ENCODE peak calls at places on chromosomes 6 and 20, in eight cellular contexts. K is fibroblast of mammary gland, M is HFF-Myc, J is fibroblast of lung, U is choroid plexus epithelial cell, B is BJ, R is astrocyte of the cerebellum, T is Peyer's patch. H is an unnamed sample.

GRCh38 chr20:48725589-48725991 is 102.2 kb downstream of the PREX1 start:
- DNase-seq in K (peak), M (no peak), J (peak), U (peak), B (no peak), R (no peak), T (no peak), H (no peak)

GRCh38 chr6:14280766-14281293 is 163.3 kb downstream of the CD83 start:
- DNase-seq in K (no peak), M (no peak), J (no peak), U (no peak), B (no peak), R (no peak), T (no peak), H (no peak)

GRCh38 chr20:48772183-48772976 is 55.4 kb downstream of the PREX1 start:
- DNase-seq in K (no peak), M (no peak), J (no peak), U (no peak), B (no peak), R (no peak), T (peak), H (peak)

GRCh38 chr6:170080169-170080827 is 210.6 kb downstream of the DLL1 start:
- DNase-seq in K (no peak), M (no peak), J (no peak), U (no peak), B (no peak), R (no peak), T (peak), H (peak)

GRCh38 chr6:26576929-26577719 is 19.6 kb upstream of the ABT1 start:
- DNase-seq in K (peak), M (peak), J (peak), U (peak), B (no peak), R (no peak), T (peak), H (no peak)

GRCh38 chr6:126661646-126662045 is 321.7 kb downstream of the CENPW start:
- DNase-seq in K (peak), M (no peak), J (peak), U (peak), B (peak), R (peak), T (no peak), H (no peak)

GRCh38 chr6:139154885-139155547 is 20.1 kb downstream of the HECA start:
- DNase-seq in K (no peak), M (no peak), J (no peak), U (no peak), B (no peak), R (no peak), T (no peak), H (no peak)

GRCh38 chr6:11537229-11538048 is at the start of gene TMEM170B:
- DNase-seq in K (peak), M (peak), J (peak), U (peak), B (peak), R (peak), T (peak), H (peak)

GRCh38 chr20:63735859-63736718 is at the start of gene LIME1:
- DNase-seq in K (no peak), M (no peak), J (no peak), U (no peak), B (no peak), R (no peak), T (peak), H (peak)

GRCh38 chr6:36730424-36731380 is 33.1 kb downstream of the RAB44 start:
- DNase-seq in K (no peak), M (no peak), J (no peak), U (no peak), B (no peak), R (no peak), T (no peak), H (no peak)

GRCh38 chr20:42701948-42702347 is 487.8 kb downstream of the PTPRT start:
- DNase-seq in K (no peak), M (no peak), J (no peak), U (no peak), B (no peak), R (no peak), T (no peak), H (no peak)

GRCh38 chr6:30493643-30494250 is 4.4 kb downstream of the HLA-E start:
- DNase-seq in K (no peak), M (no peak), J (no peak), U (no peak), B (no peak), R (no peak), T (no peak), H (no peak)

DNA sequence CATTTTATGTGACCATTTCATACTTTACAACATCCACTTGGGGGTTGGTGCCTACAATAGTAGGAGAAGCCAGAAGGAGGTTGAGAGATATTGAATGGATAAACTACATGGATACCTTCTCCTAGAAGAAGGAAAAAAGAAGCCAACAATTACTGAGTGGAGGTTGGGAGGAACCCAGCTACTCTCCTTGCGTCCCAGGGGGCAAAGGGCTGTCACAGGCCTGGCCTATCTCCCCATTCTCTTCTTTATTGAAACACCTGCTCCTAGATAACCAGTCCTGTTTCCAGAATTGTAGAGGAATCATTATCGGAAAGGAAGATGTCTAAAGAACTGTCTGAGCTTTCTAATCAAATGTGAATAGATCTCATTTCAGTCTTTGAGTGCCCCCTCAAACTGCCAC is 115.1 kb downstream of the MAP7 start:
- DNase-seq in K (no peak), M (no peak), J (no peak), U (no peak), B (no peak), R (no peak), T (peak), H (no peak)
- H3K4me3 ChIP-seq in K (no peak), M (no peak), J (no peak), U (no peak), B (no peak), R (no peak), T (no peak), H (no peak)

GRCh38 chr6:131948692-131949614 is 2.2 kb downstream of the CCN2 start:
- DNase-seq in K (peak), M (no peak), J (peak), U (peak), B (peak), R (peak), T (no peak), H (no peak)
- H3K4me3 ChIP-seq in K (peak), M (peak), J (peak), U (peak), B (peak), R (peak), T (no peak), H (peak)

DNA sequence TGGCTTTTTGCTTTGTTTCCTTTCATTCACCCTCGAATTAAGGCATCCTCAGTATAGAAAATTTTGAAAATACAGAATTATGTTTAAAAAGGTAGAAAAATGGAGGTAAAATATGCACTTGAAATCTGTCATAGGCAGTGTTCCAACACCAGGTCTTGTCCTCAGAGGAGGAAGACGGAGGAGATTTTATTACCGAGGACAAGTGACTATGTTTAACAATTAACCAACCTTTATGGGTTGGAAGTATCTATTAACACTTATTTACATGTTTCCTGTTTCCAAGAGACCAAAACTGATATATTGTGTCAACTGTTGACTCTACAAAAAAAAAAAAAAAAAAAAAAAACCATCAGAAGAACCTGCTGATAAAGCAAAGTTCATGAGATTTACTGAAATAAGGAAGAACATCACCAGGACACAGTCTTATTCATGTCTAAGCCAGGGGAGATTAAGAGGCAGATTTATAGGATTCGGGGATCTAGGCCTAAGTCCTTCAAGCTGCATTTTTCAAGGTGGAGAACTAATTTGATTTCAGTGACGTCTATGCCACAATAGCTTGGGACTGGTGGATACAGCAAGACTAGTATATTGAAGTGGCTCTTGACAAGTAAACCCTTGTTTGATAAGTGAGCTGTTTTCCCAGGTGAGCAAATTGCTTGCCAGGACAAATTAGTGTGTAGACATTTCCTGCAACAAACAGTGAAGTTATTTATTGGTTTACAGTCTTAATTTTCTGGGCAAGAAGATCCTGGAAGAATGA is 126.6 kb upstream of the NAA20 start:
- DNase-seq in K (no peak), M (peak), J (no peak), U (no peak), B (no peak), R (no peak), T (no peak), H (no peak)
- H3K4me3 ChIP-seq in K (no peak), M (no peak), J (no peak), U (no peak), B (no peak), R (no peak), T (no peak), H (no peak)

GRCh38 chr6:37971711-37972410 is 152.3 kb downstream of the ZFAND3 start:
- DNase-seq in K (no peak), M (no peak), J (no peak), U (no peak), B (no peak), R (no peak), T (no peak), H (no peak)

GRCh38 chr6:37971263-37971662 is 151.7 kb downstream of the ZFAND3 start:
- DNase-seq in K (no peak), M (no peak), J (no peak), U (no peak), B (no peak), R (no peak), T (no peak), H (no peak)

GRCh38 chr6:37974943-37975342 is 155.4 kb downstream of the ZFAND3 start:
- DNase-seq in K (no peak), M (no peak), J (no peak), U (no peak), B (no peak), R (no peak), T (no peak), H (no peak)

GRCh38 chr6:37974381-37974780 is 154.9 kb downstream of the ZFAND3 start:
- DNase-seq in K (no peak), M (no peak), J (no peak), U (no peak), B (no peak), R (no peak), T (no peak), H (no peak)

DNA sequence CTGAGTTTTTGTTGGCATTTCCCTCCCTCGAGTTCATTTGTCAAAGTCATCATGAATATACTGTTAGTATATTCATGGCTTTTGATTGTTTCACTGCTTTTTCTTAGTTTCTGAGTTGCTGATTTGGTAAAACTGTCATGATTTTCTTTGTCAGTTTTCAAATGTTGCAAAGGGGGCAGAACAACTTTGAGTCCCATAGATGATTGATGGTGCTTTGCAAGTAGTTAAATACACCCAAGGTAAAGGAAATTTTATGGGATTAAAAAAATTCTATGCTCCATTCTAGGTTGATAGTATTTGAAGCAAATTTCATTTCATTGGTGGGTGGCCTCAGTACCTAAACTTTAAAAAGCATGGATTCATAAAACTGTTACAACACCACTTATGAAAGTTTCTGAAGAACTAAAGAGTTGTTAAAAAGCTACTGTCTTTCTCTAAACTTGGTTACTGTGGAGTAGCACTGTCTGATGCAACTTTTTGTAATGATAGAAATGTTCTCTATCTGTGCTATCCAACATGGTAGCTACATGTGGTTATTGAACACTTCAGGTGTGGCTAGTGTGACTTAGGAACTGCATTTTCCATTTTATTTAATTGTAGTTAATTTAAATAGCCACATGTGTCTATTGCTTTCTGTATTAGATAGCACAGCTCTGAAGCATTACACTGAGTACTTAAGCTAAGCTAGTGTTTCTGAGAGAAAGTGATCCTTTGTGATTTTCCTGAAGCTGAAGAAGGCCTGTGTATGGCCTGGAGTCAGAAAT is 153.6 kb downstream of the ZFAND3 start:
- DNase-seq in K (no peak), M (no peak), J (no peak), U (peak), B (no peak), R (no peak), T (no peak), H (no peak)
- H3K4me3 ChIP-seq in K (no peak), M (no peak), J (no peak), U (no peak), B (no peak), R (no peak), T (no peak), H (no peak)

DNA sequence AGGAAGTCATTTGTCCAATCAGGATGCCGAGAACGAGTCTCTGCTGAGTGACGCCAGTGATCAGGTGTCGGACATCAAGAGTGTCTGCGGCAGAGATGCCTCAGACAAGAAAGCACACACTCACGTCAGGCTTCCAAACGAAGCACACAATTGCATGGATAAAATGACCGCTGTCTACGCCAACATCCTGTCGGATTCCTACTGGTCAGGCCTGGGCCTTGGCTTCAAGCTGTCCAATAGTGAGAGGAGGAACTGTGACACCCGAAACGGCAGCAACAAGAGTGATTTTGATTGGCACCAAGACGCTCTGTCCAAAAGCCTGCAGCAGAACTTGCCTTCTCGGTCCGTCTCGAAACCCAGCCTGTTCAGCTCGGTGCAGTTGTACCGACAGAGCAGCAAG is 281.5 kb downstream of the TSHZ2 start:
- DNase-seq in K (no peak), M (no peak), J (no peak), U (no peak), B (no peak), R (no peak), T (no peak), H (no peak)
- H3K4me3 ChIP-seq in K (no peak), M (no peak), J (no peak), U (no peak), B (no peak), R (no peak), T (no peak), H (no peak)

DNA sequence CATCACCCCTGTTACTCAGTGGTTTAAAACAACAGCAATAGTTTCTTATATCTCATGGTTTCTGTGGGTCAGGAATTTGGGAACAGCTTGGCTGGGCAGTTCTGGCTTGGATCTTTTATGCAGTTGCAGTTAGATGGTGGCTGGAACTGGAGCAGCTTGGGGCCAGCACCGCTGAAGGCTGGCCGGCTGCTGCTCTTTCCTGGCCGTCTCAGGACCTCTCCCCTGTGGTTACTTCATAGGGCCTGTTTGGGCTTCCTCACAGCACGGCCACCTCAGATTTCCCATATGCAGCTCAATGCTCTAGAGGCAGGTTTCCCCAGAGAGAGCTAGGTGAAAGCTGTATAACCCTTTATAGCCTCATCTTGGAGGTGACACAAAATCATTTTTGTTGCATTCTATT is 15.6 kb downstream of the PKIG start:
- DNase-seq in K (no peak), M (no peak), J (peak), U (peak), B (no peak), R (no peak), T (no peak), H (no peak)
- H3K4me3 ChIP-seq in K (no peak), M (no peak), J (no peak), U (no peak), B (no peak), R (no peak), T (no peak), H (no peak)

DNA sequence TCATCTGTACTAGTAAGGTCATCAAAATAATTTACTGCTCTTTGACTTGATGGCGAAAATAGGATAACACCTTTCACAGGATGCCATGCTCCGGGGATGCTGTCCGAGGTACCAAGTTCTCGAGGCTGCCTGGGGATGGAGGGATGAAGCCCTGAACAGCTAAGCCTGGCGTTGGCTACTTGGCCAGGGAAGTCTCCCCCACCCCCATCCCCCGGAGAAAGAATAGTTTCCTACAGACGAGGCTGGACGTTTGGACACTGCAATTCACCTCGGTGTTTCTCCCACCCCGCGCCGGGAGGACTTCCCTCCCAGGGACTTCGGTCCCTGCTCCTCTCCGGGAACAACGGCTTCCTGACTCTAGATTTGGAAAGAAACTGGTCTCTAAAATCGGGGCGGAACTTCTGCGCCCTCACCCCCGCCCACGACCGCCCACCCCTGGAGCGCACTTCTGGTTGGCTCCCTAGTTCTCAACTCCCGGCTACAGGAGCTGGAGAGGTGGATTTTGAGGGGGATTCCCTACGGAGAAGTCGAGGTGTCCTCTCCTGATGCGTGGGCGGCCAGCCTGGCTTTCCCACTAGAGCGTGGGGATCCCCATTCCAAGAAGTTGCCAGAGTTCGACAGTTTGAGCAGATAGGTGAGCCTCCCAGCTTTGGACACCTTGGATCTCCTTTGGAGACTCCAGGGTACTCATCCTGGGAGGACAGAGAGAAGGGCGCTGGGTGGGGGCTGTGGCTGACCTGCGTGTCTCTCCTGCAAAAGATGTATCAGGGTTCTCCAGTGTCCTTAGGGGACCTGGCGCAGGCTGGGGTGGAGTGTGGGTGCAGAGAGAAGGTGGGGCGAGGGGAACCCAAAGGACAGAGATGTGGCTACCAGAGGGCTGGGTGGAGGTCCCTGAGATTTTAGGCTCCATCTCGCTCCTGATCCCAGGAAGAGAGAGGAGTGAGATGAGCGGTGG is 1.1 kb downstream of the PCSK2 start:
- DNase-seq in K (no peak), M (no peak), J (peak), U (peak), B (no peak), R (no peak), T (no peak), H (no peak)
- H3K4me3 ChIP-seq in K (no peak), M (no peak), J (no peak), U (no peak), B (no peak), R (no peak), T (no peak), H (no peak)

H was measured in right lobe of liver.